ENCODE peak calls at places on chromosomes 6 and 20, in six cellular contexts. L, O, H, T, C and X are unnamed samples.

GRCh38 chr6:13617066-13617465 is 1.9 kb downstream of the NOL7 start:
- DNase-seq in H (no peak), O (no peak), C (no peak), T (no peak), L (no peak), X (no peak)

GRCh38 chr6:25442898-25443297 is 163.7 kb downstream of the CARMIL1 start:
- DNase-seq in O (no peak), L (no peak), C (no peak), H (no peak), T (no peak), X (no peak)

GRCh38 chr20:1943267-1944002 is 48.2 kb downstream of the SIRPA start:
- DNase-seq in L (no peak), H (no peak), T (peak), O (no peak), C (no peak), X (no peak)

GRCh38 chr6:45504947-45505346 is 127.2 kb upstream of the SUPT3H start:
- DNase-seq in T (no peak), C (no peak), L (peak), O (no peak), H (peak), X (no peak)

GRCh38 chr6:74967821-74968220 is 238.0 kb downstream of the COL12A1 start:
- DNase-seq in L (no peak), T (no peak), C (no peak), H (no peak), O (no peak), X (no peak)

GRCh38 chr20:31770243-31770642 is 31.2 kb downstream of the TPX2 start:
- DNase-seq in C (no peak), O (no peak), H (no peak), L (no peak), T (no peak), X (no peak)

GRCh38 chr6:36615018-36615761 is 21.0 kb downstream of the SRSF3 start:
- DNase-seq in L (peak), H (no peak), O (no peak), C (peak), T (peak), X (no peak)

GRCh38 chr6:7787137-7787575 is 61.3 kb downstream of the BMP6 start:
- DNase-seq in L (no peak), C (no peak), T (no peak), H (peak), O (no peak), X (no peak)

GRCh38 chr20:2364014-2364413 is 16.7 kb upstream of the TGM6 start:
- DNase-seq in L (no peak), H (no peak), C (no peak), T (no peak), O (no peak), X (no peak)

GRCh38 chr6:157045831-157046454 is 268.8 kb downstream of the ARID1B start:
- DNase-seq in C (no peak), L (peak), T (no peak), H (peak), O (no peak), X (no peak)

GRCh38 chr6:145345094-145345493 is 390.2 kb downstream of the EPM2A start:
- DNase-seq in H (no peak), C (no peak), L (no peak), T (no peak), O (no peak), X (no peak)

GRCh38 chr6:113654396-113654795 is 202.7 kb upstream of the MARCKS start:
- DNase-seq in O (peak), T (peak), H (peak), C (no peak), L (no peak), X (peak)

GRCh38 chr20:25750765-25751696 is 54.4 kb upstream of the ZNF337 start:
- DNase-seq in T (peak), C (peak), L (peak), O (peak), H (peak), X (peak)

GRCh38 chr20:25195962-25196700 is 619 bp downstream of the ENTPD6 start:
- DNase-seq in O (no peak), H (peak), L (peak), C (no peak), T (no peak), X (no peak)

GRCh38 chr20:24981282-24981681 is 11.3 kb downstream of the APMAP start:
- DNase-seq in O (no peak), T (no peak), C (no peak), H (no peak), L (no peak), X (no peak)

GRCh38 chr6:23659125-23659524 is 466.9 kb upstream of the NRSN1 start:
- DNase-seq in H (peak), T (no peak), C (no peak), O (no peak), L (peak), X (no peak)

GRCh38 chr6:26520088-26520839 is 17.9 kb upstream of the HMGN4 start:
- DNase-seq in L (no peak), C (no peak), O (peak), H (no peak), T (no peak), X (peak)

GRCh38 chr6:154537486-154537885 is 27.0 kb upstream of the CNKSR3 start:
- DNase-seq in C (no peak), H (no peak), O (no peak), L (no peak), T (no peak), X (no peak)